ENCODE peak calls at places on chromosomes 16 and 17, in six cellular contexts. P is SW480; C is activated T-helper 1 cell treated with anti-CD3 and anti-CD28 coated beads, Interleukin-12 subunit alpha, Interleukin-12 subunit beta, Interleukin-2, Interleukin-4 antibody, amounts not matched to agents 30 ng/mL and 10 ng/mL and 1 ng/mL, durations not matched to agents 14 hours and 24 hours and 36 hours; B is substantia nigra; M is RWPE1; F is ascending aorta. H is an unnamed sample.

GRCh38 chr16:72560617-72561016 is 388.7 kb upstream of the PMFBP1 start:
- DNase-seq in P (peak; percentile 11), C (no peak), B (no peak), M (no peak), F (no peak), H (no peak)

GRCh38 chr17:75888484-75888883 is 8.3 kb downstream of the TRIM65 start:
- DNase-seq in P (no peak), C (no peak), B (no peak), M (no peak), F (no peak), H (no peak)

GRCh38 chr16:79329163-79329521 is 271.4 kb downstream of the MAF start:
- DNase-seq in P (no peak), C (no peak), B (no peak), M (no peak), F (no peak), H (no peak)

GRCh38 chr16:647173-647902 is 1.8 kb upstream of the WDR90 start:
- DNase-seq in P (no peak), C (no peak), B (no peak), M (no peak), F (no peak), H (no peak)

GRCh38 chr17:58262149-58262548 is 18.6 kb downstream of the MPO start:
- DNase-seq in P (no peak), C (no peak), B (no peak), M (no peak), F (peak; percentile 12), H (no peak)

GRCh38 chr17:9021985-9022552 is 759 bp downstream of the NTN1 start:
- DNase-seq in P (no peak), C (no peak), B (no peak), M (peak; percentile 24), F (peak; percentile 65), H (no peak)

GRCh38 chr16:87608400-87608985 is 6.2 kb downstream of the JPH3 start:
- DNase-seq in P (peak; percentile 14), C (peak; percentile 27), B (no peak), M (peak; percentile 73), F (no peak), H (peak; percentile 20)

GRCh38 chr16:20971420-20971819 is 70.8 kb downstream of the LYRM1 start:
- DNase-seq in P (no peak), C (no peak), B (no peak), M (peak; percentile 21), F (no peak), H (no peak)

GRCh38 chr17:45451131-45451530 is 18.5 kb upstream of the ARHGAP27 start:
- DNase-seq in P (no peak), C (no peak), B (no peak), M (no peak), F (no peak), H (no peak)

GRCh38 chr16:83689385-83689831 is 118.4 kb upstream of the HSBP1 start:
- DNase-seq in P (peak; percentile 83), C (no peak), B (no peak), M (peak; percentile 84), F (peak; percentile 75), H (peak; percentile 37)

GRCh38 chr16:81243927-81244326 is 5.4 kb downstream of the BCO1 start:
- DNase-seq in P (no peak), C (no peak), B (no peak), M (no peak), F (no peak), H (no peak)

GRCh38 chr16:75424096-75424762 is 9.1 kb downstream of the CFDP1 start:
- DNase-seq in P (no peak), C (no peak), B (no peak), M (no peak), F (no peak), H (no peak)

GRCh38 chr16:70689035-70689969 is 3.4 kb upstream of the MTSS2 start:
- DNase-seq in P (peak; percentile 73), C (no peak), B (no peak), M (no peak), F (no peak), H (no peak)

GRCh38 chr16:56234737-56235136 is 43.4 kb downstream of the GNAO1 start:
- DNase-seq in P (no peak), C (no peak), B (no peak), M (no peak), F (no peak), H (no peak)

GRCh38 chr17:48522990-48523389 is 7.8 kb downstream of the HOXB1 start:
- DNase-seq in P (no peak), C (no peak), B (no peak), M (no peak), F (no peak), H (no peak)

GRCh38 chr17:47717845-47718621 is 15.0 kb upstream of the TBX21 start:
- DNase-seq in P (peak; percentile 22), C (no peak), B (no peak), M (no peak), F (no peak), H (no peak)

GRCh38 chr16:46689492-46690280 is at the start of gene ORC6:
- DNase-seq in P (peak; percentile 93), C (peak; percentile 95), B (peak; percentile 98), M (peak; percentile 98), F (peak; percentile 99), H (peak; percentile 93)

GRCh38 chr17:65931246-65932149 is 260.4 kb downstream of the CEP112 start:
- DNase-seq in P (no peak), C (no peak), B (no peak), M (no peak), F (no peak), H (no peak)

GRCh38 chr16:2776500-2777139 is 460 bp downstream of the ELOB start:
- DNase-seq in P (no peak), C (peak; percentile 36), B (no peak), M (no peak), F (no peak), H (no peak)

GRCh38 chr17:8532021-8532420 is 96.3 kb downstream of the NDEL1 start:
- DNase-seq in P (no peak), C (no peak), B (no peak), M (no peak), F (no peak), H (no peak)

GRCh38 chr17:72176902-72177660 is 56.3 kb downstream of the SOX9 start:
- DNase-seq in P (no peak), C (no peak), B (no peak), M (no peak), F (no peak), H (no peak)

GRCh38 chr17:63984651-63985386 is 12.1 kb upstream of the SCN4A start:
- DNase-seq in P (peak; percentile 87), C (peak; percentile 55), B (no peak), M (peak; percentile 79), F (peak; percentile 85), H (peak; percentile 88)

GRCh38 chr17:34895388-34895787 is 65.9 kb downstream of the CCT6B start:
- DNase-seq in P (no peak), C (no peak), B (no peak), M (no peak), F (no peak), H (no peak)

GRCh38 chr16:54361813-54362212 is 75.2 kb upstream of the IRX3 start:
- DNase-seq in P (no peak), C (no peak), B (no peak), M (no peak), F (no peak), H (no peak)

GRCh38 chr17:72270530-72270929 is 149.7 kb downstream of the SOX9 start:
- DNase-seq in P (no peak), C (no peak), B (no peak), M (no peak), F (peak; percentile 69), H (peak; percentile 27)

GRCh38 chr17:79645022-79645776 is 34.3 kb upstream of the RBFOX3 start:
- DNase-seq in P (no peak), C (no peak), B (no peak), M (no peak), F (peak; percentile 37), H (no peak)

GRCh38 chr17:73643012-73643845 is 1.0 kb downstream of the SDK2 start:
- DNase-seq in P (peak; percentile 44), C (no peak), B (no peak), M (peak; percentile 42), F (no peak), H (no peak)

GRCh38 chr17:75266315-75267145 is 4.5 kb downstream of the MIF4GD start:
- DNase-seq in P (no peak), C (no peak), B (peak; percentile 32), M (no peak), F (no peak), H (no peak)

GRCh38 chr16:1012722-1013592 is 31.4 kb downstream of the SOX8 start:
- DNase-seq in P (no peak), C (no peak), B (no peak), M (no peak), F (no peak), H (no peak)

GRCh38 chr16:70730016-70730415 is 44.2 kb upstream of the MTSS2 start:
- DNase-seq in P (no peak), C (no peak), B (no peak), M (no peak), F (no peak), H (no peak)

GRCh38 chr16:46715769-46716305 is 26.4 kb downstream of the ORC6 start:
- DNase-seq in P (no peak), C (no peak), B (no peak), M (no peak), F (no peak), H (no peak)

H was measured in fibroblast of the conjunctiva.